ENCODE peak calls at places on chromosomes 5 and 9, in ten cellular contexts. G is sigmoid colon, T is IMR-90, S is adrenal gland, E is Peyer's patch, A is transverse colon, X is body of pancreas, U is ovary, D is uterus, I is NB4. Z is an unnamed sample.

GRCh38 chr5:34535944-34536628 is 120.0 kb upstream of the RAI14 start:
- DNase-seq in G (no peak), T (peak; percentile 40), S (no peak), E (no peak), A (no peak), X (no peak), U (no peak), D (no peak), I (no peak), Z (no peak)

GRCh38 chr5:151384106-151384505 is 36.7 kb upstream of the SLC36A2 start:
- DNase-seq in G (no peak), T (peak; percentile 5), S (no peak), E (no peak), A (no peak), X (no peak), U (no peak), D (no peak), I (no peak), Z (peak; percentile 53)

GRCh38 chr9:34403554-34404380 is 27.1 kb upstream of the MYORG start:
- DNase-seq in G (peak; percentile 84), T (peak; percentile 68), S (peak; percentile 81), E (peak; percentile 58), A (peak; percentile 71), X (peak; percentile 76), U (peak; percentile 77), D (peak; percentile 67), I (peak; percentile 71), Z (peak; percentile 47)

GRCh38 chr9:35908484-35909125 is 685 bp upstream of the SPAAR start:
- DNase-seq in G (peak; percentile 87), T (peak; percentile 66), S (no peak), E (no peak), A (no peak), X (no peak), U (peak; percentile 42), D (peak; percentile 56), I (no peak), Z (no peak)

GRCh38 chr9:114250235-114250568 is 72.7 kb upstream of the ORM1 start:
- DNase-seq in G (peak; percentile 93), T (peak; percentile 85), S (no peak), E (no peak), A (peak; percentile 55), X (peak; percentile 91), U (peak; percentile 68), D (peak; percentile 84), I (no peak), Z (no peak)

GRCh38 chr5:175700991-175701390 is 43.1 kb downstream of the HRH2 start:
- DNase-seq in G (no peak), T (no peak), S (no peak), E (no peak), A (no peak), X (no peak), U (no peak), D (no peak), I (peak; percentile 16), Z (no peak)

GRCh38 chr5:157447246-157447645 is 12.8 kb upstream of the NIPAL4 start:
- DNase-seq in G (no peak), T (no peak), S (no peak), E (no peak), A (peak; percentile 76), X (peak; percentile 28), U (no peak), D (no peak), I (no peak), Z (peak; percentile 10)

GRCh38 chr5:160029540-160030139 is 20.7 kb downstream of the TTC1 start:
- DNase-seq in G (no peak), T (no peak), S (no peak), E (no peak), A (no peak), X (no peak), U (no peak), D (no peak), I (no peak), Z (no peak)

GRCh38 chr9:113219972-113220371 is 1.1 kb downstream of the FKBP15 start:
- DNase-seq in G (no peak), T (peak; percentile 84), S (no peak), E (no peak), A (no peak), X (no peak), U (no peak), D (no peak), I (peak; percentile 63), Z (peak; percentile 50)

GRCh38 chr9:113221800-113222481 is 597 bp downstream of the SLC31A1 start:
- DNase-seq in G (no peak), T (no peak), S (no peak), E (no peak), A (no peak), X (no peak), U (no peak), D (no peak), I (no peak), Z (peak; percentile 66)

GRCh38 chr9:113220467-113221002 is 542 bp downstream of the FKBP15 start:
- DNase-seq in G (no peak), T (no peak), S (no peak), E (no peak), A (no peak), X (no peak), U (no peak), D (no peak), I (no peak), Z (peak; percentile 63)

GRCh38 chr9:113222482-113222841 is 1.1 kb downstream of the SLC31A1 start:
- DNase-seq in G (no peak), T (peak; percentile 22), S (no peak), E (no peak), A (peak; percentile 18), X (peak; percentile 21), U (no peak), D (no peak), I (peak; percentile 2), Z (peak; percentile 50)

GRCh38 chr9:113221003-113221799 is at the start of the genes FKBP15 and SLC31A1:
- DNase-seq in G (peak; percentile 99), T (peak; percentile 99), S (peak; percentile 98), E (peak; percentile 96), A (peak; percentile 98), X (peak; percentile 99), U (peak; percentile 98), D (peak; percentile 99), I (peak; percentile 98), Z (peak; percentile 98)
- TF ChIP-seq POLR2A in G (peak; percentile 68), T (peak; percentile 95), S (peak; percentile 87), E (peak; percentile 49), A (peak; percentile 94), X (peak; percentile 88), U (peak; percentile 65), D (peak; percentile 70), I (peak; percentile 55), Z (peak; percentile 64)

GRCh38 chr9:93453047-93453914 is at the start of gene FAM120AOS:
- DNase-seq in G (peak; percentile 96), T (peak; percentile 95), S (peak; percentile 93), E (peak; percentile 96), A (peak; percentile 95), X (peak; percentile 95), U (peak; percentile 89), D (peak; percentile 87), I (peak; percentile 97), Z (peak; percentile 92)

GRCh38 chr9:93452710-93453046 is 703 bp downstream of the FAM120AOS start:
- DNase-seq in G (no peak), T (no peak), S (peak; percentile 18), E (peak; percentile 53), A (peak; percentile 33), X (peak; percentile 40), U (peak; percentile 27), D (no peak), I (peak; percentile 45), Z (no peak)

GRCh38 chr9:93450817-93451761 is at the start of gene FAM120A:
- DNase-seq in G (peak; percentile 87), T (peak; percentile 70), S (peak; percentile 76), E (peak; percentile 66), A (peak; percentile 79), X (peak; percentile 78), U (peak; percentile 73), D (peak; percentile 68), I (peak; percentile 85), Z (peak; percentile 93)

GRCh38 chr9:93456022-93456421 is 2.6 kb upstream of the FAM120AOS start:
- DNase-seq in G (no peak), T (peak; percentile 13), S (no peak), E (no peak), A (no peak), X (no peak), U (no peak), D (no peak), I (no peak), Z (no peak)

DNA sequence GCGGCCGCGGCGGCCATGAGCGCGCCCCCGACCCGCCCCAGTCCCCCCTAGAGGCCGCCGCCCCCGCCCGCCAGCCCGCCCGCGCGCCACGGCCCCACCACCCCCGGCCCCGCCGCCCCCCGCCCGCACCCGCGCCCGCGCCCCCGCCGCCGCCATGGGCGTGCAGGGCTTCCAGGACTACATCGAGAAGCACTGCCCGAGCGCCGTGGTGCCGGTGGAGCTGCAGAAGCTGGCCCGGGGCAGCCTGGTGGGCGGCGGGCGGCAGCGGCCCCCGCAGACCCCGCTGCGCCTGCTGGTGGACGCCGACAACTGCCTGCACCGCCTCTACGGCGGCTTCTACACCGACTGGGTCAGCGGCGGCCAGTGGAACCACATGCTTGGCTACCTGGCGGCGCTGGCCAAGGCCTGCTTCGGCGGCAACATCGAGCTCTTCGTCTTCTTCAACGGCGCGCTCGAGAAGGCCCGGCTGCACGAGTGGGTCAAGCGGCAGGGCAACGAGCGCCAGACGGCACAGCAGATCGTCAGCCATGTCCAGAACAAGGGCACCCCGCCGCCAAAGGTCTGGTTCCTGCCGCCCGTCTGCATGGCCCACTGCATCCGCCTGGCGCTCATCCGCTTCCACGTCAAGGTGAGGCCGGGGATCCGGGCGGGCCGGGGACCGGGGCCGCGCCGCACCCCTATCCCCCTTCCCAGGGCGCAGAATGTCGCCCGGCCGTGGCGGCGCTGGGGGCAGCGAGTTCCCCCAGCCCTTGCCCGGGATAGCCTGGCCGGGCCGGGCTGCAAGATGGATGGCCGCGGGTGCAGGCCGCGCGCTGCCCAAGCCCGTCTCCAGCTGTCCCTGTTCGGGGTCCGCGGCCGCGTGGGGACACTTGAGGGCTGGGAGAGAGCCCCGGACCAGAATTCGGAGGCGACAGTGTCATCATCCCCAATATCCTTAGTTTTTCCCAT is 551 bp downstream of the FAM120A start:
- DNase-seq in G (peak; percentile 78), T (peak; percentile 33), S (peak; percentile 51), E (peak; percentile 52), A (peak; percentile 58), X (peak; percentile 68), U (peak; percentile 52), D (peak; percentile 46), I (peak; percentile 65), Z (peak; percentile 78)
- TF ChIP-seq POLR2A in G (no peak), T (no peak), S (no peak), E (no peak), A (peak; percentile 25), X (peak; percentile 45), U (no peak), D (no peak), I (no peak), Z (no peak)

GRCh38 chr5:138022912-138023311 is 10.0 kb downstream of the FAM13B start:
- DNase-seq in G (no peak), T (no peak), S (no peak), E (no peak), A (no peak), X (no peak), U (no peak), D (no peak), I (no peak), Z (no peak)

GRCh38 chr5:138024117-138024516 is 8.8 kb downstream of the FAM13B start:
- DNase-seq in G (no peak), T (peak; percentile 19), S (no peak), E (no peak), A (no peak), X (no peak), U (no peak), D (no peak), I (no peak), Z (no peak)

GRCh38 chr5:138021771-138022170 is 11.1 kb downstream of the FAM13B start:
- DNase-seq in G (no peak), T (no peak), S (no peak), E (no peak), A (no peak), X (no peak), U (no peak), D (no peak), I (no peak), Z (no peak)

DNA sequence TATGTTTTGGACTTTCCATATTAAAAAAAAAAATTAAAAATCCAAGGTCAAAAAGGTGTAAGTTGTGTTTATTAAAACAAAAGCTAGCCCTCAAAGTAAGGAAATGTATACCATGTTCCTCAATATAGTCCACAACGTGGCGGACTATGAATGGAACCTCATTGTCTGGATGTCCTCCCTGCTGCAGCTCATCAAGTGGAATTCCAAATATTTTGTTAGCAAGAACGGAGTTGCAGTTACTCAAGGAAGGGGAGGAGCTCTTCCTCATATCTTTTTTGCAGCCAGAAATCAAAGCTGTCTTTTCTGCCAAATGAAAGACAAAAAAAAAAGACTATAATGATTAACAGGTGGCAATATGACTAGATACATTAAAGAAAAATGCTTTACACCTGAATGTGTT is 14.0 kb downstream of the FAM13B start:
- DNase-seq in G (no peak), T (peak; percentile 45), S (no peak), E (no peak), A (no peak), X (no peak), U (no peak), D (no peak), I (no peak), Z (no peak)
- TF ChIP-seq POLR2A in G (no peak), T (no peak), S (no peak), E (no peak), A (no peak), X (no peak), U (no peak), D (no peak), I (no peak), Z (no peak)

GRCh38 chr9:28696960-28697359 is 1123.7 kb upstream of the C9orf72 start:
- DNase-seq in G (no peak), T (no peak), S (no peak), E (no peak), A (no peak), X (no peak), U (no peak), D (no peak), I (no peak), Z (no peak)

DNA sequence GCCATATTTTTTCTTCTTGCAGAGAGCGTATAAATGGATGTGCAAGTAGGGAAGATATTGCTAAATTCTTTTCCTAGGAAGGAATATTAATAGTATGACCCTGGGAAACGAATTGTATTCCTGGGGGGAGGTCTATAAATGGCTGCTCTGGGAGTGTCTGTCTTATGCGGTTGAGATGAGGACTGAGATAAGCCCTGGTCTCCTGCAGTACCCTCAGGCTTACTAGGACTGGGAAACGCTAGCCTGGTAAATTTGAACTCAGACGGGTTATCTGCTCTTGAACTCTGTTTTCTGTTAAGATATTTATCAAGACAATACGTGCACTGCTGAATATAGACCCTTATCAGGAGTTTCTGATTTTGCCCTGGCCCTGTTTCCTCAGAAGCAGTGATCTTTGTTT is 1126.4 kb upstream of the C9orf72 start:
- DNase-seq in G (no peak), T (no peak), S (no peak), E (no peak), A (no peak), X (no peak), U (no peak), D (no peak), I (no peak), Z (no peak)
- TF ChIP-seq POLR2A in G (no peak), T (no peak), S (no peak), E (no peak), A (no peak), X (no peak), U (no peak), D (no peak), I (no peak), Z (no peak)